ENCODE peak calls at places on chromosome 6, in five cellular contexts. V is IMR-90, W is H9, H is H1, B is mesendoderm. C is an unnamed sample.

GRCh38 chr6:46563924-46564323 is 72.7 kb upstream of the RCAN2 start:
- DNase-seq in V (no peak), W (no peak), H (no peak), B (no peak), C (no peak)

GRCh38 chr6:41786451-41787218 is 859 bp upstream of the TOMM6 start:
- DNase-seq in W (peak), V (peak), H (no peak), B (peak), C (peak)

GRCh38 chr6:137248702-137249101 is 29.5 kb upstream of the IFNGR1 start:
- DNase-seq in V (no peak), B (no peak), W (no peak), H (no peak), C (no peak)

GRCh38 chr6:169289671-169290408 is 36.2 kb upstream of the THBS2 start:
- DNase-seq in H (no peak), W (no peak), V (peak), B (no peak), C (no peak)

GRCh38 chr6:156783958-156784357 is 6.8 kb downstream of the ARID1B start:
- DNase-seq in H (no peak), V (no peak), W (no peak), B (peak), C (no peak)

GRCh38 chr6:132020138-132020551 is 69.0 kb upstream of the CCN2 start:
- DNase-seq in W (no peak), B (no peak), V (peak), H (no peak), C (no peak)

GRCh38 chr6:44285552-44286284 is 15.5 kb downstream of the TMEM151B start:
- DNase-seq in W (no peak), V (peak), H (no peak), B (peak), C (no peak)

GRCh38 chr6:118207947-118208346 is 300.9 kb downstream of the SLC35F1 start:
- DNase-seq in B (no peak), H (no peak), V (no peak), W (no peak), C (no peak)

GRCh38 chr6:114096553-114097172 is 125.7 kb upstream of the HDAC2 start:
- DNase-seq in B (peak), W (no peak), H (no peak), V (peak), C (peak)

GRCh38 chr6:46465294-46466165 is 25.7 kb downstream of the RCAN2 start:
- DNase-seq in W (no peak), H (no peak), V (peak), B (no peak), C (no peak)

GRCh38 chr6:56528412-56528841 is 114.3 kb downstream of the DST start:
- DNase-seq in H (no peak), V (peak), B (no peak), W (no peak), C (no peak)

GRCh38 chr6:114063956-114064355 is 93.0 kb upstream of the HDAC2 start:
- DNase-seq in H (no peak), W (no peak), B (no peak), V (peak), C (no peak)

GRCh38 chr6:42450314-42451145 is 1.2 kb downstream of the TRERF1 start:
- DNase-seq in W (no peak), V (peak), H (no peak), B (peak), C (no peak)

GRCh38 chr6:123655520-123656306 is 19.0 kb upstream of the TRDN start:
- DNase-seq in V (no peak), B (no peak), W (no peak), H (no peak), C (no peak)

DNA sequence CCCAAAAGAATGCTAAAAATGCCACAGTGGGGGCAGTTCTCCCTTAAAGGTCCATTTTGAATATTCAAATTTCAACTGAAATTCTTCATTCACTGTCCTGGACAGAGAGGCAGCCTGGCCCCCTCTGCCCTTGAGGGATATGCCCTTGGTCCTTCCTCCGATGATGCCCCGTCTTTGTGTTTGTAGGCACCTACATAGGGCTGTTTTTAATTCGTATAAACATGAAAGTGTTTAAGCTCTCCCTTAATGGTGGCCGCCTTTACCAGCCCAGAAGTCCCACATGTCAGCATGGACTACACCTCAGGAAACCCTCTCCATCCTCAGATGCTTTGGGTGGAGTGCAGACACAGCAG is 70.2 kb downstream of the SSR1 start:
- DNase-seq in B (peak), W (no peak), V (no peak), H (no peak), C (no peak)
- H2AK5ac ChIP-seq in B (no peak), W (no peak), V (no peak), H (no peak), C (no peak)

GRCh38 chr6:129684903-129685639 is 24.9 kb downstream of the ARHGAP18 start:
- DNase-seq in H (no peak), B (no peak), W (no peak), V (no peak), C (no peak)

GRCh38 chr6:129684323-129684884 is 25.6 kb downstream of the ARHGAP18 start:
- DNase-seq in H (no peak), V (no peak), B (no peak), W (no peak), C (no peak)

GRCh38 chr6:129686941-129687627 is 22.9 kb downstream of the ARHGAP18 start:
- DNase-seq in W (no peak), V (peak), B (no peak), H (no peak), C (no peak)

GRCh38 chr6:129683606-129684322 is 26.2 kb downstream of the ARHGAP18 start:
- DNase-seq in H (no peak), W (no peak), V (peak), B (peak), C (no peak)

GRCh38 chr6:129685640-129686031 is 24.3 kb downstream of the ARHGAP18 start:
- DNase-seq in H (no peak), W (no peak), V (no peak), B (no peak), C (no peak)
- H2BK5ac ChIP-seq in H (no peak), W (no peak), V (no peak), B (no peak), C (no peak)

GRCh38 chr6:52546678-52547077 is 30.2 kb downstream of the TRAM2 start:
- DNase-seq in V (no peak), B (no peak), W (no peak), H (no peak), C (no peak)

GRCh38 chr6:52548353-52548713 is 28.5 kb downstream of the TRAM2 start:
- DNase-seq in V (no peak), B (no peak), W (no peak), H (no peak), C (no peak)

GRCh38 chr6:52546192-52546591 is 30.7 kb downstream of the TRAM2 start:
- DNase-seq in V (no peak), B (no peak), W (no peak), H (no peak), C (no peak)

GRCh38 chr6:52548999-52549398 is 27.9 kb downstream of the TRAM2 start:
- DNase-seq in W (no peak), B (no peak), V (no peak), H (no peak), C (no peak)

DNA sequence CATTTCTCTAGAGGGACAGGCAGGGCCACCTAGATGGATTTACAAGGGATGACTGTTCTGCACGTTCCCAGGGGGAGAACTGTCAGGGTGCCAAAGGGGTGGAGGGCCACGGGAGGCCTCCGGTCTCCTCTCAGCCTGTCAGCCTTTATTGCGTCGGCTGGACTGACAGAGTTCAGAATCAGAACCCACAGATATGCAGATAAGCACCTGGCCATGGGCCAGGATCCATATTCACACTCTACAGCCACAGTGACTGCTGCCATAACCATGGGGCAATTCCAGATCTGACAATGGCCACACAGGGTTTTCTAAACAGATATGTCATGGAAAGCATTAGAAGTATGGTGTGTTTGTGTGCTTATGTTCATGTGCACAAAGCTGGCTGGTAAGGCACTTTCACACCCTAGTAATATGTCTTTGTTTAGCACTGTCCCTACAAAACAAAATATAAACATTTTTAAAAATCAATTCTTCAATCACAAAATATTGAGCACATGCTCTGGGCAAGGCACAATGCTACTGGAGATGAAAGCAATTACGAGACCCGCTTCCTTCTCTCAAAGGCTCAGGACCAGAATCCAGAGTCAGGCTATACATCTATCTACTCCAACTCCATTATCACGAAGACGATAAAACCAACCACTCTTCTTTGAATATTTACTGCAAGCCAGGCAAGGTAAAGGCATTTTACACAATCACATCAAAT is 29.1 kb downstream of the TRAM2 start:
- DNase-seq in W (no peak), H (no peak), V (peak), B (no peak), C (no peak)
- H2AK5ac ChIP-seq in W (no peak), H (no peak), V (peak), B (no peak), C (no peak)

DNA sequence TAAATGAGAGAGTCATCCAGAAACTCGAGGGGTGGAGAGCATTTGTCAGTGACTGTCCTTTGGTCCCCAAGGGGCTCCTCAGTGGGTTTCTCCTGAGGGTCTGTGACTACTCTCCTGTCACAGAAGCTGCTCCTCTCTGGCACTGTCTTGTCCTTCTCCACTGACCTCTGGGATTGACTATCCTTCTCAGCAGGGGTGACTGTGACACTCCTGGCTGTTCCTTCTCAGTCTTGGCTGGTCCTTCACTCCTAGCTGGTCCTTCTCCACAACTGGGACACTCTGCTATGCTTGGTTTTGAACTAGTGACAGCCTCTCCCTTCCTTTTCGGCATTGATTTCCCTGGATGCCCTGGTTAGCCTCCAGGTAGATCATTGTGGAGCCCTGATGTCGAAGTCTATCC is 33.5 kb downstream of the DYNLT1 start:
- DNase-seq in W (no peak), H (no peak), V (no peak), B (no peak), C (no peak)
- H2BK5ac ChIP-seq in W (peak), H (peak), V (no peak), B (peak), C (peak)

DNA sequence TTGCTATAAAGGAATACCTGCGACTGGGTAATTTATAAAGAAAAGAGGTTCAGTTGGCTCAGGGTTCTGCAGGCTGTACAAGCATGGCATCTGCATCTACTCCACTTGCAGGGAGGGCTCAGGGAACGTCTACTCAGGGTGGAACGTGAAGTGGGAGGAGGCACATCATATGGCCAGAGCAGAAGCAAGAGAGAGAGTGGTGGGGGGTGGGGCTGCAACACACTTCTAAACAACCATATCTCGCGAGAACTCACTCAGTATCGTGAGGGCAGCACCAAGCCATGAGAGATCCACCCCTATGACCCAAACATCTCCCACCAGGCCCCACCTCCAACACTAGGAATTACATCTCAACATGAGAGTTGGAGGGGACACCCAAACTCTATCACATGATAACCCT is 109.8 kb upstream of the SCAF8 start:
- DNase-seq in B (no peak), W (no peak), V (no peak), H (no peak), C (no peak)
- H2AK5ac ChIP-seq in B (no peak), W (no peak), V (no peak), H (no peak), C (no peak)

GRCh38 chr6:3193102-3193837 is 34.2 kb downstream of the TUBB2B start:
- DNase-seq in V (no peak), B (peak), H (no peak), W (peak), C (no peak)
- H2BK5ac ChIP-seq in V (no peak), B (peak), H (peak), W (no peak), C (no peak)

DNA sequence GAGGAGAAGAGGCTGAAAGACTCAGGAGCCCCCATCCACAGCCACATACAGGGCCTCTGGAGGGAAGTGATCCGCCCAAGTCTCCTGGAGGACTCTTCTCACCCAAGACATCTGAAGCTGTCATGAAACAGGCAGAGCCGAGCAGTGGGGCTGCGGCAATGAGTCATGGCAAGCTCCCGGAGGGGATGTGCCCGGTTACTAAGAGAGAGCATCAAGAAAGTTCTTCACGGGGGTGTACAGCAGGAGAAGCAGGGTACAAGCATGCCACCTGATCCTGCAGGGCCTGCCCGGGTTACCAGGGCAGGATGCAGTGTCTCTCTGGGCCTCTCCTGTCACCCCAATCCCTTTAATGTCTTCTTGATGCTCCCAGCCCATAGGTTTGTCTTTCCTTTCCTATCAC is 21.1 kb downstream of the TRIM26 start:
- DNase-seq in V (no peak), B (no peak), H (no peak), W (no peak), C (no peak)
- H2AK5ac ChIP-seq in V (no peak), B (no peak), H (no peak), W (no peak), C (no peak)

GRCh38 chr6:12345694-12346058 is 55.5 kb downstream of the EDN1 start:
- DNase-seq in B (no peak), H (no peak), W (no peak), V (no peak), C (no peak)

GRCh38 chr6:12344949-12345693 is 55.0 kb downstream of the EDN1 start:
- DNase-seq in H (no peak), B (no peak), W (no peak), V (no peak), C (no peak)

GRCh38 chr6:12350644-12351173 is 60.5 kb downstream of the EDN1 start:
- DNase-seq in B (no peak), H (no peak), V (no peak), W (no peak), C (no peak)

GRCh38 chr6:12351672-12352071 is 61.5 kb downstream of the EDN1 start:
- DNase-seq in W (peak), H (no peak), V (no peak), B (peak), C (no peak)

GRCh38 chr6:12348530-12349511 is 58.7 kb downstream of the EDN1 start:
- DNase-seq in V (peak), W (no peak), H (no peak), B (peak), C (no peak)
- H2BK5ac ChIP-seq in V (peak), W (no peak), H (no peak), B (no peak), C (no peak)

GRCh38 chr6:32129297-32130088 is 595 bp downstream of the FKBPL start:
- DNase-seq in B (no peak), H (no peak), W (no peak), V (no peak), C (no peak)
- H2AK5ac ChIP-seq in B (peak), H (peak), W (no peak), V (peak), C (peak)

GRCh38 chr6:139029470-139030210 is 1.1 kb downstream of the ABRACL start:
- DNase-seq in H (no peak), B (peak), W (peak), V (peak), C (peak)

GRCh38 chr6:139028658-139029469 is at the start of gene ABRACL:
- DNase-seq in B (peak), W (no peak), V (peak), H (no peak), C (peak)

GRCh38 chr6:139030211-139030530 is 1.6 kb downstream of the ABRACL start:
- DNase-seq in W (no peak), H (no peak), V (no peak), B (peak), C (no peak)

GRCh38 chr6:139027620-139028182 is 844 bp upstream of the ABRACL start:
- DNase-seq in V (peak), H (no peak), B (peak), W (peak), C (no peak)

DNA sequence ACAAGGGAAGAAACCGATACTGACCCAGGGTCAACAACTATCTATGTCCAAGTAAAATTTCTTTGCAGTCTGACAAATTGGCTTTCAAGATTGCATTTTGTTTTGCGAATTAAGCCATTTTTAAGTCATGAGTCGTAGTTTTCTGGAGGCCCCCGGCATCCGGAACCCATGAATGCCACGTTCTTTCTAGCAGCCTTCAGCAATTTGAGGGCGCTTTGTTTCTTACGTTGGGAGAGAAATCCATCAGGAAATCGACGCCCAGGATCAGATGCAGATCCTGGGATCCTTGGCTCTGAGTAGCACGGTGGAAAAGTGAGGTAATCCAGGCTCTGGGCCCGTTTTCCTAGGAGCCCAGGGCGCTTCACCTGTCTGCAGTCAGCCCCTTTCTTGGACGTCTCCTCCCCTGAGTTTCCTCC is 295 bp upstream of the ABRACL start:
- DNase-seq in W (peak), V (no peak), B (no peak), H (peak), C (no peak)
- H2BK5ac ChIP-seq in W (no peak), V (no peak), B (no peak), H (peak), C (peak)